ENCODE peak calls at places on chromosomes 11 and 22, in nine cellular contexts. One of them, this sample, is unnamed.

GRCh38 chr22:39314251-39314971 is 5.0 kb downstream of the RPL3 start:
- DNase-seq in left ventricle myocardium inferior: no peak
- DNase-seq in amygdala: no peak
- DNase-seq in stimulated activated CD8-positive, alpha-beta memory T cell treated with anti-CD3 and anti-CD28 coated beads, Interleukin-15, amount 100 ng/mL, for 1 hour: no peak
- DNase-seq in activated CD4-positive, alpha-beta T cell treated with anti-CD3 and anti-CD28 coated beads, Interleukin-2, amount 50 U/mL, for 24 hours: no peak
- DNase-seq in GOT3: no peak
- DNase-seq in coronary artery: no peak
- DNase-seq in iris pigment epithelial cell: no peak
- DNase-seq in T-helper 2 cell: no peak
- DNase-seq in this sample: no peak

GRCh38 chr11:123137496-123138270 is 57.4 kb downstream of the CLMP start:
- DNase-seq in left ventricle myocardium inferior: peak
- DNase-seq in amygdala: no peak
- DNase-seq in stimulated activated CD8-positive, alpha-beta memory T cell treated with anti-CD3 and anti-CD28 coated beads, Interleukin-15, amount 100 ng/mL, for 1 hour: no peak
- DNase-seq in activated CD4-positive, alpha-beta T cell treated with anti-CD3 and anti-CD28 coated beads, Interleukin-2, amount 50 U/mL, for 24 hours: no peak
- DNase-seq in GOT3: peak
- DNase-seq in coronary artery: peak
- DNase-seq in iris pigment epithelial cell: peak
- DNase-seq in T-helper 2 cell: no peak
- DNase-seq in this sample: peak

GRCh38 chr11:2463766-2464277 is 19.0 kb downstream of the KCNQ1 start:
- DNase-seq in left ventricle myocardium inferior: no peak
- DNase-seq in amygdala: no peak
- DNase-seq in stimulated activated CD8-positive, alpha-beta memory T cell treated with anti-CD3 and anti-CD28 coated beads, Interleukin-15, amount 100 ng/mL, for 1 hour: no peak
- DNase-seq in activated CD4-positive, alpha-beta T cell treated with anti-CD3 and anti-CD28 coated beads, Interleukin-2, amount 50 U/mL, for 24 hours: no peak
- DNase-seq in GOT3: no peak
- DNase-seq in coronary artery: peak
- DNase-seq in iris pigment epithelial cell: no peak
- DNase-seq in T-helper 2 cell: no peak
- DNase-seq in this sample: no peak

GRCh38 chr11:69115586-69116560 is 39.9 kb upstream of the SMIM38 start:
- DNase-seq in left ventricle myocardium inferior: peak
- DNase-seq in amygdala: no peak
- DNase-seq in stimulated activated CD8-positive, alpha-beta memory T cell treated with anti-CD3 and anti-CD28 coated beads, Interleukin-15, amount 100 ng/mL, for 1 hour: no peak
- DNase-seq in activated CD4-positive, alpha-beta T cell treated with anti-CD3 and anti-CD28 coated beads, Interleukin-2, amount 50 U/mL, for 24 hours: no peak
- DNase-seq in GOT3: no peak
- DNase-seq in coronary artery: no peak
- DNase-seq in iris pigment epithelial cell: no peak
- DNase-seq in T-helper 2 cell: no peak
- DNase-seq in this sample: peak

GRCh38 chr11:114586797-114587196 is 8.8 kb downstream of the NXPE4 start:
- DNase-seq in left ventricle myocardium inferior: no peak
- DNase-seq in amygdala: no peak
- DNase-seq in stimulated activated CD8-positive, alpha-beta memory T cell treated with anti-CD3 and anti-CD28 coated beads, Interleukin-15, amount 100 ng/mL, for 1 hour: no peak
- DNase-seq in activated CD4-positive, alpha-beta T cell treated with anti-CD3 and anti-CD28 coated beads, Interleukin-2, amount 50 U/mL, for 24 hours: no peak
- DNase-seq in GOT3: no peak
- DNase-seq in coronary artery: no peak
- DNase-seq in iris pigment epithelial cell: no peak
- DNase-seq in T-helper 2 cell: no peak
- DNase-seq in this sample: no peak

GRCh38 chr11:111942826-111943225 is 5.7 kb downstream of the DIXDC1 start:
- DNase-seq in left ventricle myocardium inferior: no peak
- DNase-seq in amygdala: no peak
- DNase-seq in stimulated activated CD8-positive, alpha-beta memory T cell treated with anti-CD3 and anti-CD28 coated beads, Interleukin-15, amount 100 ng/mL, for 1 hour: no peak
- DNase-seq in activated CD4-positive, alpha-beta T cell treated with anti-CD3 and anti-CD28 coated beads, Interleukin-2, amount 50 U/mL, for 24 hours: no peak
- DNase-seq in GOT3: no peak
- DNase-seq in coronary artery: no peak
- DNase-seq in iris pigment epithelial cell: peak
- DNase-seq in T-helper 2 cell: no peak
- DNase-seq in this sample: no peak

GRCh38 chr11:46330154-46330886 is 16.9 kb upstream of the DGKZ start:
- DNase-seq in left ventricle myocardium inferior: no peak
- DNase-seq in amygdala: no peak
- DNase-seq in stimulated activated CD8-positive, alpha-beta memory T cell treated with anti-CD3 and anti-CD28 coated beads, Interleukin-15, amount 100 ng/mL, for 1 hour: no peak
- DNase-seq in activated CD4-positive, alpha-beta T cell treated with anti-CD3 and anti-CD28 coated beads, Interleukin-2, amount 50 U/mL, for 24 hours: no peak
- DNase-seq in GOT3: no peak
- DNase-seq in coronary artery: no peak
- DNase-seq in iris pigment epithelial cell: no peak
- DNase-seq in T-helper 2 cell: peak
- DNase-seq in this sample: no peak

GRCh38 chr11:119724956-119725355 is 4.0 kb downstream of the NECTIN1 start:
- DNase-seq in left ventricle myocardium inferior: no peak
- DNase-seq in amygdala: no peak
- DNase-seq in stimulated activated CD8-positive, alpha-beta memory T cell treated with anti-CD3 and anti-CD28 coated beads, Interleukin-15, amount 100 ng/mL, for 1 hour: no peak
- DNase-seq in activated CD4-positive, alpha-beta T cell treated with anti-CD3 and anti-CD28 coated beads, Interleukin-2, amount 50 U/mL, for 24 hours: no peak
- DNase-seq in GOT3: no peak
- DNase-seq in coronary artery: no peak
- DNase-seq in iris pigment epithelial cell: no peak
- DNase-seq in T-helper 2 cell: no peak
- DNase-seq in this sample: no peak

GRCh38 chr11:120571476-120571875 is 59.9 kb downstream of the GRIK4 start:
- DNase-seq in left ventricle myocardium inferior: no peak
- DNase-seq in amygdala: no peak
- DNase-seq in stimulated activated CD8-positive, alpha-beta memory T cell treated with anti-CD3 and anti-CD28 coated beads, Interleukin-15, amount 100 ng/mL, for 1 hour: no peak
- DNase-seq in activated CD4-positive, alpha-beta T cell treated with anti-CD3 and anti-CD28 coated beads, Interleukin-2, amount 50 U/mL, for 24 hours: no peak
- DNase-seq in GOT3: no peak
- DNase-seq in coronary artery: no peak
- DNase-seq in iris pigment epithelial cell: no peak
- DNase-seq in T-helper 2 cell: no peak
- DNase-seq in this sample: no peak

GRCh38 chr11:114026355-114026754 is 33.2 kb upstream of the ZBTB16 start:
- DNase-seq in left ventricle myocardium inferior: no peak
- DNase-seq in amygdala: no peak
- DNase-seq in stimulated activated CD8-positive, alpha-beta memory T cell treated with anti-CD3 and anti-CD28 coated beads, Interleukin-15, amount 100 ng/mL, for 1 hour: no peak
- DNase-seq in activated CD4-positive, alpha-beta T cell treated with anti-CD3 and anti-CD28 coated beads, Interleukin-2, amount 50 U/mL, for 24 hours: no peak
- DNase-seq in GOT3: no peak
- DNase-seq in coronary artery: no peak
- DNase-seq in iris pigment epithelial cell: peak
- DNase-seq in T-helper 2 cell: peak
- DNase-seq in this sample: no peak

GRCh38 chr11:57868491-57868890 is 106.9 kb downstream of the CTNND1 start:
- DNase-seq in left ventricle myocardium inferior: no peak
- DNase-seq in amygdala: no peak
- DNase-seq in stimulated activated CD8-positive, alpha-beta memory T cell treated with anti-CD3 and anti-CD28 coated beads, Interleukin-15, amount 100 ng/mL, for 1 hour: no peak
- DNase-seq in activated CD4-positive, alpha-beta T cell treated with anti-CD3 and anti-CD28 coated beads, Interleukin-2, amount 50 U/mL, for 24 hours: no peak
- DNase-seq in GOT3: no peak
- DNase-seq in coronary artery: no peak
- DNase-seq in iris pigment epithelial cell: no peak
- DNase-seq in T-helper 2 cell: no peak
- DNase-seq in this sample: no peak

GRCh38 chr11:65569973-65570918 is at the start of gene ZNRD2:
- DNase-seq in left ventricle myocardium inferior: peak
- DNase-seq in amygdala: peak
- DNase-seq in stimulated activated CD8-positive, alpha-beta memory T cell treated with anti-CD3 and anti-CD28 coated beads, Interleukin-15, amount 100 ng/mL, for 1 hour: peak
- DNase-seq in activated CD4-positive, alpha-beta T cell treated with anti-CD3 and anti-CD28 coated beads, Interleukin-2, amount 50 U/mL, for 24 hours: peak
- DNase-seq in GOT3: peak
- DNase-seq in coronary artery: peak
- DNase-seq in iris pigment epithelial cell: peak
- DNase-seq in T-helper 2 cell: peak
- DNase-seq in this sample: peak

GRCh38 chr22:44386386-44387035 is 73.8 kb upstream of the SHISAL1 start:
- DNase-seq in left ventricle myocardium inferior: no peak
- DNase-seq in amygdala: no peak
- DNase-seq in stimulated activated CD8-positive, alpha-beta memory T cell treated with anti-CD3 and anti-CD28 coated beads, Interleukin-15, amount 100 ng/mL, for 1 hour: no peak
- DNase-seq in activated CD4-positive, alpha-beta T cell treated with anti-CD3 and anti-CD28 coated beads, Interleukin-2, amount 50 U/mL, for 24 hours: no peak
- DNase-seq in GOT3: no peak
- DNase-seq in coronary artery: no peak
- DNase-seq in iris pigment epithelial cell: no peak
- DNase-seq in T-helper 2 cell: no peak
- DNase-seq in this sample: peak

GRCh38 chr22:35586771-35587170 is 30.4 kb downstream of the MB start:
- DNase-seq in left ventricle myocardium inferior: no peak
- DNase-seq in amygdala: no peak
- DNase-seq in stimulated activated CD8-positive, alpha-beta memory T cell treated with anti-CD3 and anti-CD28 coated beads, Interleukin-15, amount 100 ng/mL, for 1 hour: no peak
- DNase-seq in activated CD4-positive, alpha-beta T cell treated with anti-CD3 and anti-CD28 coated beads, Interleukin-2, amount 50 U/mL, for 24 hours: no peak
- DNase-seq in GOT3: no peak
- DNase-seq in coronary artery: no peak
- DNase-seq in iris pigment epithelial cell: no peak
- DNase-seq in T-helper 2 cell: no peak
- DNase-seq in this sample: no peak

GRCh38 chr22:29071261-29072045 is 1.4 kb upstream of the KREMEN1 start:
- DNase-seq in left ventricle myocardium inferior: no peak
- DNase-seq in amygdala: no peak
- DNase-seq in stimulated activated CD8-positive, alpha-beta memory T cell treated with anti-CD3 and anti-CD28 coated beads, Interleukin-15, amount 100 ng/mL, for 1 hour: no peak
- DNase-seq in activated CD4-positive, alpha-beta T cell treated with anti-CD3 and anti-CD28 coated beads, Interleukin-2, amount 50 U/mL, for 24 hours: no peak
- DNase-seq in GOT3: no peak
- DNase-seq in coronary artery: no peak
- DNase-seq in iris pigment epithelial cell: peak
- DNase-seq in T-helper 2 cell: peak
- DNase-seq in this sample: no peak

GRCh38 chr11:95991101-95991500 is 67.2 kb upstream of the MTMR2 start:
- DNase-seq in left ventricle myocardium inferior: no peak
- DNase-seq in amygdala: no peak
- DNase-seq in stimulated activated CD8-positive, alpha-beta memory T cell treated with anti-CD3 and anti-CD28 coated beads, Interleukin-15, amount 100 ng/mL, for 1 hour: no peak
- DNase-seq in activated CD4-positive, alpha-beta T cell treated with anti-CD3 and anti-CD28 coated beads, Interleukin-2, amount 50 U/mL, for 24 hours: no peak
- DNase-seq in GOT3: no peak
- DNase-seq in coronary artery: no peak
- DNase-seq in iris pigment epithelial cell: no peak
- DNase-seq in T-helper 2 cell: peak
- DNase-seq in this sample: no peak

GRCh38 chr11:40328890-40329617 is 1130.4 kb downstream of the LRRC4C start:
- DNase-seq in left ventricle myocardium inferior: peak
- DNase-seq in amygdala: no peak
- DNase-seq in stimulated activated CD8-positive, alpha-beta memory T cell treated with anti-CD3 and anti-CD28 coated beads, Interleukin-15, amount 100 ng/mL, for 1 hour: no peak
- DNase-seq in activated CD4-positive, alpha-beta T cell treated with anti-CD3 and anti-CD28 coated beads, Interleukin-2, amount 50 U/mL, for 24 hours: no peak
- DNase-seq in GOT3: peak
- DNase-seq in coronary artery: no peak
- DNase-seq in iris pigment epithelial cell: peak
- DNase-seq in T-helper 2 cell: peak
- DNase-seq in this sample: no peak

GRCh38 chr22:16933274-16933923 is 74.6 kb downstream of the GAB4 start:
- DNase-seq in left ventricle myocardium inferior: no peak
- DNase-seq in amygdala: no peak
- DNase-seq in stimulated activated CD8-positive, alpha-beta memory T cell treated with anti-CD3 and anti-CD28 coated beads, Interleukin-15, amount 100 ng/mL, for 1 hour: no peak
- DNase-seq in activated CD4-positive, alpha-beta T cell treated with anti-CD3 and anti-CD28 coated beads, Interleukin-2, amount 50 U/mL, for 24 hours: no peak
- DNase-seq in GOT3: no peak
- DNase-seq in coronary artery: no peak
- DNase-seq in iris pigment epithelial cell: no peak
- DNase-seq in T-helper 2 cell: no peak
- DNase-seq in this sample: no peak

GRCh38 chr11:12219732-12220131 is 109.3 kb downstream of the MICAL2 start:
- DNase-seq in left ventricle myocardium inferior: no peak
- DNase-seq in amygdala: no peak
- DNase-seq in stimulated activated CD8-positive, alpha-beta memory T cell treated with anti-CD3 and anti-CD28 coated beads, Interleukin-15, amount 100 ng/mL, for 1 hour: no peak
- DNase-seq in activated CD4-positive, alpha-beta T cell treated with anti-CD3 and anti-CD28 coated beads, Interleukin-2, amount 50 U/mL, for 24 hours: no peak
- DNase-seq in GOT3: no peak
- DNase-seq in coronary artery: no peak
- DNase-seq in iris pigment epithelial cell: no peak
- DNase-seq in T-helper 2 cell: no peak
- DNase-seq in this sample: no peak

GRCh38 chr11:910044-910588 is 494 bp downstream of the CHID1 start:
- DNase-seq in left ventricle myocardium inferior: no peak
- DNase-seq in amygdala: no peak
- DNase-seq in stimulated activated CD8-positive, alpha-beta memory T cell treated with anti-CD3 and anti-CD28 coated beads, Interleukin-15, amount 100 ng/mL, for 1 hour: no peak
- DNase-seq in activated CD4-positive, alpha-beta T cell treated with anti-CD3 and anti-CD28 coated beads, Interleukin-2, amount 50 U/mL, for 24 hours: no peak
- DNase-seq in GOT3: no peak
- DNase-seq in coronary artery: no peak
- DNase-seq in iris pigment epithelial cell: no peak
- DNase-seq in T-helper 2 cell: no peak
- DNase-seq in this sample: no peak

GRCh38 chr11:107446822-107447431 is 10.7 kb downstream of the CWF19L2 start:
- DNase-seq in left ventricle myocardium inferior: no peak
- DNase-seq in amygdala: no peak
- DNase-seq in stimulated activated CD8-positive, alpha-beta memory T cell treated with anti-CD3 and anti-CD28 coated beads, Interleukin-15, amount 100 ng/mL, for 1 hour: no peak
- DNase-seq in activated CD4-positive, alpha-beta T cell treated with anti-CD3 and anti-CD28 coated beads, Interleukin-2, amount 50 U/mL, for 24 hours: no peak
- DNase-seq in GOT3: no peak
- DNase-seq in coronary artery: no peak
- DNase-seq in iris pigment epithelial cell: no peak
- DNase-seq in T-helper 2 cell: no peak
- DNase-seq in this sample: no peak

GRCh38 chr22:22817468-22818201 is 70.0 kb upstream of the IGLL5 start:
- DNase-seq in left ventricle myocardium inferior: no peak
- DNase-seq in amygdala: no peak
- DNase-seq in stimulated activated CD8-positive, alpha-beta memory T cell treated with anti-CD3 and anti-CD28 coated beads, Interleukin-15, amount 100 ng/mL, for 1 hour: no peak
- DNase-seq in activated CD4-positive, alpha-beta T cell treated with anti-CD3 and anti-CD28 coated beads, Interleukin-2, amount 50 U/mL, for 24 hours: no peak
- DNase-seq in GOT3: no peak
- DNase-seq in coronary artery: no peak
- DNase-seq in iris pigment epithelial cell: no peak
- DNase-seq in T-helper 2 cell: no peak
- DNase-seq in this sample: no peak

GRCh38 chr22:19307872-19308271 is 16.4 kb upstream of the CLTCL1 start:
- DNase-seq in left ventricle myocardium inferior: no peak
- DNase-seq in amygdala: no peak
- DNase-seq in stimulated activated CD8-positive, alpha-beta memory T cell treated with anti-CD3 and anti-CD28 coated beads, Interleukin-15, amount 100 ng/mL, for 1 hour: no peak
- DNase-seq in activated CD4-positive, alpha-beta T cell treated with anti-CD3 and anti-CD28 coated beads, Interleukin-2, amount 50 U/mL, for 24 hours: no peak
- DNase-seq in GOT3: no peak
- DNase-seq in coronary artery: no peak
- DNase-seq in iris pigment epithelial cell: no peak
- DNase-seq in T-helper 2 cell: no peak
- DNase-seq in this sample: no peak

GRCh38 chr11:23509023-23509422 is 648.7 kb upstream of the CCDC179 start:
- DNase-seq in left ventricle myocardium inferior: no peak
- DNase-seq in amygdala: no peak
- DNase-seq in stimulated activated CD8-positive, alpha-beta memory T cell treated with anti-CD3 and anti-CD28 coated beads, Interleukin-15, amount 100 ng/mL, for 1 hour: no peak
- DNase-seq in activated CD4-positive, alpha-beta T cell treated with anti-CD3 and anti-CD28 coated beads, Interleukin-2, amount 50 U/mL, for 24 hours: no peak
- DNase-seq in GOT3: no peak
- DNase-seq in coronary artery: no peak
- DNase-seq in iris pigment epithelial cell: peak
- DNase-seq in T-helper 2 cell: no peak
- DNase-seq in this sample: no peak

GRCh38 chr22:31944700-31945477 is 554 bp downstream of the YWHAH start:
- DNase-seq in left ventricle myocardium inferior: peak
- DNase-seq in amygdala: no peak
- DNase-seq in stimulated activated CD8-positive, alpha-beta memory T cell treated with anti-CD3 and anti-CD28 coated beads, Interleukin-15, amount 100 ng/mL, for 1 hour: no peak
- DNase-seq in activated CD4-positive, alpha-beta T cell treated with anti-CD3 and anti-CD28 coated beads, Interleukin-2, amount 50 U/mL, for 24 hours: no peak
- DNase-seq in GOT3: no peak
- DNase-seq in coronary artery: peak
- DNase-seq in iris pigment epithelial cell: no peak
- DNase-seq in T-helper 2 cell: peak
- DNase-seq in this sample: peak

GRCh38 chr11:73306977-73307322 is 1.1 kb upstream of the ARHGEF17 start:
- DNase-seq in left ventricle myocardium inferior: no peak
- DNase-seq in amygdala: no peak
- DNase-seq in stimulated activated CD8-positive, alpha-beta memory T cell treated with anti-CD3 and anti-CD28 coated beads, Interleukin-15, amount 100 ng/mL, for 1 hour: no peak
- DNase-seq in activated CD4-positive, alpha-beta T cell treated with anti-CD3 and anti-CD28 coated beads, Interleukin-2, amount 50 U/mL, for 24 hours: no peak
- DNase-seq in GOT3: no peak
- DNase-seq in coronary artery: no peak
- DNase-seq in iris pigment epithelial cell: no peak
- DNase-seq in T-helper 2 cell: no peak
- DNase-seq in this sample: no peak

GRCh38 chr22:37626144-37626543 is 13.3 kb upstream of the SH3BP1 start:
- DNase-seq in left ventricle myocardium inferior: peak
- DNase-seq in amygdala: no peak
- DNase-seq in stimulated activated CD8-positive, alpha-beta memory T cell treated with anti-CD3 and anti-CD28 coated beads, Interleukin-15, amount 100 ng/mL, for 1 hour: no peak
- DNase-seq in activated CD4-positive, alpha-beta T cell treated with anti-CD3 and anti-CD28 coated beads, Interleukin-2, amount 50 U/mL, for 24 hours: no peak
- DNase-seq in GOT3: no peak
- DNase-seq in coronary artery: no peak
- DNase-seq in iris pigment epithelial cell: peak
- DNase-seq in T-helper 2 cell: no peak
- DNase-seq in this sample: peak

GRCh38 chr11:124467376-124468061 is 22.0 kb upstream of the OR8B8 start:
- DNase-seq in left ventricle myocardium inferior: no peak
- DNase-seq in amygdala: no peak
- DNase-seq in stimulated activated CD8-positive, alpha-beta memory T cell treated with anti-CD3 and anti-CD28 coated beads, Interleukin-15, amount 100 ng/mL, for 1 hour: no peak
- DNase-seq in activated CD4-positive, alpha-beta T cell treated with anti-CD3 and anti-CD28 coated beads, Interleukin-2, amount 50 U/mL, for 24 hours: no peak
- DNase-seq in GOT3: no peak
- DNase-seq in coronary artery: no peak
- DNase-seq in iris pigment epithelial cell: peak
- DNase-seq in T-helper 2 cell: no peak
- DNase-seq in this sample: no peak

GRCh38 chr11:79314906-79315689 is 125.7 kb downstream of the TENM4 start:
- DNase-seq in left ventricle myocardium inferior: no peak
- DNase-seq in amygdala: no peak
- DNase-seq in stimulated activated CD8-positive, alpha-beta memory T cell treated with anti-CD3 and anti-CD28 coated beads, Interleukin-15, amount 100 ng/mL, for 1 hour: no peak
- DNase-seq in activated CD4-positive, alpha-beta T cell treated with anti-CD3 and anti-CD28 coated beads, Interleukin-2, amount 50 U/mL, for 24 hours: no peak
- DNase-seq in GOT3: no peak
- DNase-seq in coronary artery: no peak
- DNase-seq in iris pigment epithelial cell: peak
- DNase-seq in T-helper 2 cell: peak
- DNase-seq in this sample: no peak

GRCh38 chr11:76048763-76049162 is 157.5 kb downstream of the WNT11 start:
- DNase-seq in left ventricle myocardium inferior: no peak
- DNase-seq in amygdala: no peak
- DNase-seq in stimulated activated CD8-positive, alpha-beta memory T cell treated with anti-CD3 and anti-CD28 coated beads, Interleukin-15, amount 100 ng/mL, for 1 hour: no peak
- DNase-seq in activated CD4-positive, alpha-beta T cell treated with anti-CD3 and anti-CD28 coated beads, Interleukin-2, amount 50 U/mL, for 24 hours: no peak
- DNase-seq in GOT3: no peak
- DNase-seq in coronary artery: no peak
- DNase-seq in iris pigment epithelial cell: no peak
- DNase-seq in T-helper 2 cell: peak
- DNase-seq in this sample: no peak